ENCODE peak calls at places on chromosomes 1 and 21, in eight cellular contexts. Y, A, B, H, P, S, J and R are unnamed samples.

GRCh38 chr1:171636141-171636540 is 14.1 kb downstream of the MYOCOS start:
- DNase-seq in J (no peak), Y (no peak), S (no peak), P (no peak), A (no peak), B (no peak), H (no peak), R (no peak)

GRCh38 chr1:219716611-219717114 is 103.8 kb upstream of the ZC3H11B start:
- DNase-seq in S (no peak), A (no peak), J (no peak), Y (no peak), B (no peak), H (no peak), P (no peak), R (no peak)

GRCh38 chr1:228276901-228277490 is 69.2 kb downstream of the OBSCN start:
- DNase-seq in J (peak; percentile 24), A (no peak), H (no peak), B (no peak), P (no peak), S (no peak), Y (no peak), R (no peak)

GRCh38 chr1:220221269-220221668 is 51.0 kb downstream of the RAB3GAP2 start:
- DNase-seq in Y (no peak), A (no peak), B (no peak), S (no peak), J (no peak), H (no peak), P (no peak), R (no peak)

GRCh38 chr1:16386454-16387113 is 19.5 kb downstream of the SZRD1 start:
- DNase-seq in A (peak; percentile 76), P (peak; percentile 33), S (no peak), Y (no peak), B (no peak), H (no peak), J (no peak), R (no peak)

GRCh38 chr1:205199090-205199930 is 12.2 kb downstream of the DSTYK start:
- DNase-seq in B (no peak), P (no peak), A (peak; percentile 70), J (no peak), Y (no peak), S (no peak), H (no peak), R (no peak)

GRCh38 chr1:64887689-64888217 is 78.6 kb downstream of the JAK1 start:
- DNase-seq in A (no peak), J (no peak), S (no peak), H (no peak), P (no peak), B (no peak), Y (no peak), R (no peak)

GRCh38 chr1:174953657-174954435 is 45.9 kb upstream of the CACYBP start:
- DNase-seq in P (no peak), A (no peak), J (peak; percentile 46), B (no peak), H (no peak), Y (peak; percentile 50), S (no peak), R (no peak)

GRCh38 chr1:23283660-23284602 is 60.2 kb downstream of the HNRNPR start:
- DNase-seq in A (peak; percentile 67), P (no peak), B (no peak), Y (no peak), J (no peak), H (no peak), S (no peak), R (no peak)

GRCh38 chr1:5771788-5772187 is 220.4 kb downstream of the NPHP4 start:
- DNase-seq in H (no peak), A (no peak), Y (no peak), S (no peak), J (no peak), B (no peak), P (no peak), R (no peak)

GRCh38 chr1:114318951-114319350 is 165.3 kb upstream of the SYT6 start:
- DNase-seq in S (no peak), A (no peak), J (no peak), P (no peak), H (no peak), Y (no peak), B (no peak), R (no peak)

GRCh38 chr1:110130113-110130591 is 17.9 kb downstream of the UBL4B start:
- DNase-seq in A (no peak), P (peak; percentile 38), J (peak; percentile 89), Y (no peak), S (no peak), B (no peak), H (peak; percentile 60), R (no peak)
- TF ChIP-seq CTCF in A (no peak), P (peak; percentile 26), J (peak; percentile 74), Y (peak; percentile 15), S (peak; percentile 88), B (no peak), H (no peak), R (no peak)

GRCh38 chr21:36909423-36909822 is 57.0 kb downstream of the HLCS start:
- DNase-seq in Y (no peak), J (no peak), S (no peak), B (no peak), H (no peak), P (no peak), A (peak; percentile 38), R (no peak)
- H3K27ac ChIP-seq in Y (peak overlapping the region; percentile 92), J (no peak overlapping the region), S (no peak overlapping the region), B (no peak overlapping the region), H (no peak overlapping the region), P (no peak overlapping the region), A (peak overlapping the region; percentile 95), R (no peak overlapping the region)

GRCh38 chr1:94745742-94746141 is 74.4 kb upstream of the SLC44A3 start:
- DNase-seq in H (no peak), Y (no peak), P (peak; percentile 23), B (no peak), J (no peak), A (no peak), S (no peak), R (no peak)

GRCh38 chr1:94741956-94742355 is 78.2 kb upstream of the SLC44A3 start:
- DNase-seq in J (no peak), H (no peak), A (no peak), B (no peak), S (no peak), P (no peak), Y (no peak), R (no peak)

GRCh38 chr1:94743866-94744265 is 76.3 kb upstream of the SLC44A3 start:
- DNase-seq in H (no peak), S (no peak), J (no peak), P (no peak), B (no peak), Y (peak; percentile 77), A (peak; percentile 91), R (no peak)

GRCh38 chr1:94741510-94741909 is 78.6 kb upstream of the SLC44A3 start:
- DNase-seq in S (no peak), P (no peak), Y (no peak), J (no peak), H (no peak), A (no peak), B (no peak), R (no peak)

DNA sequence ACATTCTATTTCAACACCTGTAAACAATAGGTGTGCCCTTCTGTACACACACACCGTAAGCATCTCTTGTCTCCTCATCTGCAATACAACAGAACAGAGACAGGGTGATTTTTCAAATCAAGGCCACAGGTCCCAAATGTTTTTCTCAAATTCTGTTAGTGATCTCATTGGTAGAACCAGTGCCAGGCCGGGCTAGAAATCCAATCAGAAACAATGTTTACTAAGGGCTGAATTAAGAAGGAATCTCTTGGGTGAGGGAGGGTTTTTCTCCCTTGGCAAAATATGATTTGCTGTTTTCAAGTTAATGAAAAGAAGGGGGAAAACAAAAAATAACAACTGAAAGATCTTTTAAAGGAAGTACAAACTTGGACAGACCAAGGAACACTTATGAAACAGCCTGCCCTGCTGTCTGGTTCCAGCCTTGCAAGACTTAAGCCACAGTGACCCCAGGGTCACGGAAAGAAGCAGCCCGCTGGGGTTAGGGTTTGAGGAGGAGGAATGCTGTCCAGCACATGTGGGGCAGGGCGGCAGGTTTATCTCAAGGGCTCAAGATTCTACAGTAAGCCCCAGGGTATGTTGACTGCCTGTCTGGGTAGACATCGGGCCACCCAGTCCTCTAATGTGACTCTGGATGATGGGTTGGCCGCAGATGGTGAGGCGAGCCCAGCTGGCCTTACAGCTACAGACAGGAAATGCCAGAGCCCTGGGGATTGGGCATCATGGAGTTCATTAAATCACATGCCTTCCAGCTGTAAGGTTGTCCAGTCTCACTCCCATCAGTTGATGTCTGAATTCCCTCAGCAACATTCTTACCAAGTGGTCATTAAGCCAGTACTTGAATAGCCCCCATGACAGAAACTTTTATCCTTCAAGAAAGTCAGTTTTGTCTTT is 73.3 kb upstream of the SLC44A3 start:
- DNase-seq in B (no peak), A (no peak), J (no peak), S (no peak), Y (no peak), H (no peak), P (peak; percentile 19), R (no peak)
- TF ChIP-seq CTCF in B (no peak), A (no peak), J (no peak), S (no peak), Y (no peak), H (no peak), P (no peak), R (no peak)

GRCh38 chr1:154867841-154868610 is 2.1 kb downstream of the KCNN3 start:
- DNase-seq in A (no peak), H (no peak), J (peak; percentile 41), S (no peak), P (no peak), B (no peak), Y (no peak), R (peak; percentile 62)

GRCh38 chr1:154866995-154867795 is 2.9 kb downstream of the KCNN3 start:
- DNase-seq in Y (peak; percentile 64), A (peak; percentile 85), J (peak; percentile 51), S (no peak), B (no peak), P (peak; percentile 61), H (peak; percentile 57), R (peak; percentile 67)

GRCh38 chr1:154865442-154866256 is 4.4 kb downstream of the KCNN3 start:
- DNase-seq in B (no peak), J (no peak), Y (no peak), P (peak; percentile 64), A (no peak), H (no peak), S (no peak), R (no peak)

GRCh38 chr1:154864189-154864985 is 5.7 kb downstream of the KCNN3 start:
- DNase-seq in B (no peak), A (no peak), Y (no peak), S (no peak), P (no peak), J (no peak), H (no peak), R (no peak)

DNA sequence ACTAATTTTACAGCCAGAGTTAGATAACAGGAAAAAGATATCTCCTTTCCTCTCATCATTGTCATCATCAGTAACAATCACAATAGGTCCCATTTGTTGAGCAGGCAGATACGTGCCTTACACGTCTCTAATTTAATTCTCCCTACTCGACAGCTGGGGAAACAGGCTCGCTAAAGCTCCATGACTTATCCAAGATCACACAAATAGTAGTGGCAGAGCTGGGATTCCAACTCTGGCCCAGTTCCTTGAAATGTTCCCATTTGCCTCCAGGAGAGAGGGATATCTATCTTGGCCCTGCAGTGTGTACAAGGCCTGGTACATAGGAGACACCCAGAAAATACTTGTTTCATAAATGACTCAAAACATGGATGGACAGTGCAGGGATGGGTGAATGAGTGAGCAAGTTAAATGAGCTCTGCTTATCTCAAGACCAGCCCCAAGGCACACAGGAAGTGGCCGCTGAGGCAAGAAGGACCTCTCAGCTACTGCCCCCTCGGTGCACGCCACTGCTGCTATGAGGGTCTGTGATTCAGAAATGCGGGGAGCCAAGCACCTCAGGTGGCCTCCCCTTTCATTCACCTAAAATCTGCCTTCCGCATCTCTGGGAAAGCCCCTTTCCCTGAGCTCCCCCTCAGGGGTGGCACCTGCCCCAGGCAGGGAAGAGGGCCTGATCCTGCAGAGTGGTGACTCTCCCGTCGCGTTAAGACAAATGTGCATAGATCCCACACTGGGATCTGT is 3.7 kb downstream of the KCNN3 start:
- DNase-seq in Y (no peak), H (no peak), A (peak; percentile 44), S (no peak), J (no peak), B (no peak), P (no peak), R (no peak)
- H3K27ac ChIP-seq in Y (no peak overlapping the region), H (peak overlapping the region; percentile 56), A (no peak overlapping the region), S (no peak overlapping the region), J (no peak overlapping the region), B (no peak overlapping the region), P (no peak overlapping the region), R (no peak overlapping the region)